ENCODE peak calls at places on chromosomes 1 and 21, in four cellular contexts. S, Q, E and K are unnamed samples. For H3K27me3, the result is how much of the 10 kb centered on the place peaks cover.

GRCh38 chr1:168480997-168481396 is 62.8 kb downstream of the XCL2 start:
- DNase-seq in S (no peak), Q (peak), E (no peak), K (no peak)

GRCh38 chr1:184153731-184154130 is 102.2 kb downstream of the TSEN15 start:
- DNase-seq in S (no peak), Q (no peak), E (no peak), K (no peak)

GRCh38 chr1:3417082-3417728 is 37.3 kb upstream of the ARHGEF16 start:
- DNase-seq in S (no peak), Q (no peak), E (no peak), K (peak)

GRCh38 chr1:214028999-214029406 is 41.2 kb downstream of the PROX1 start:
- DNase-seq in S (no peak), Q (no peak), E (no peak), K (no peak)

GRCh38 chr1:12052997-12053686 is 10.0 kb upstream of the TNFRSF8 start:
- DNase-seq in S (no peak), Q (peak), E (no peak), K (no peak)

GRCh38 chr1:201093561-201093960 is 18.7 kb downstream of the CACNA1S start:
- DNase-seq in S (no peak), Q (no peak), E (no peak), K (no peak)

GRCh38 chr1:114349891-114350605 is 161.0 kb downstream of the TRIM33 start:
- DNase-seq in S (no peak), Q (no peak), E (no peak), K (no peak)

GRCh38 chr1:181676269-181676668 is 193.0 kb downstream of the CACNA1E start:
- DNase-seq in S (peak), Q (peak), E (no peak), K (peak)

GRCh38 chr21:17003221-17003620 is 509.6 kb upstream of the CXADR start:
- DNase-seq in S (no peak), Q (no peak), E (no peak), K (no peak)

GRCh38 chr1:200880212-200880611 is 7.4 kb downstream of the GPR25 start:
- DNase-seq in S (no peak), Q (no peak), E (no peak), K (no peak)

GRCh38 chr21:34704119-34704518 is 35.3 kb downstream of the CLIC6 start:
- DNase-seq in S (no peak), Q (no peak), E (no peak), K (no peak)

GRCh38 chr1:93573940-93574469 is 107.6 kb downstream of the BCAR3 start:
- DNase-seq in S (no peak), Q (no peak), E (no peak), K (no peak)

GRCh38 chr1:182215797-182216196 is 154.3 kb upstream of the ZNF648 start:
- DNase-seq in S (no peak), Q (no peak), E (no peak), K (peak)

GRCh38 chr1:208189183-208189582 is 55.0 kb downstream of the PLXNA2 start:
- DNase-seq in S (no peak), Q (no peak), E (no peak), K (no peak)

GRCh38 chr1:110986407-110986891 is 22.7 kb upstream of the LRIF1 start:
- DNase-seq in S (no peak), Q (no peak), E (no peak), K (no peak)

GRCh38 chr1:215776336-215776735 is 209.2 kb downstream of the KCTD3 start:
- DNase-seq in S (no peak), Q (no peak), E (no peak), K (no peak)

GRCh38 chr1:36669297-36669696 is 186.6 kb upstream of the CSF3R start:
- DNase-seq in S (no peak), Q (no peak), E (no peak), K (no peak)
- H3K27me3 ChIP-seq in S (under half), Q (under half), E (under half), K (under half)

DNA sequence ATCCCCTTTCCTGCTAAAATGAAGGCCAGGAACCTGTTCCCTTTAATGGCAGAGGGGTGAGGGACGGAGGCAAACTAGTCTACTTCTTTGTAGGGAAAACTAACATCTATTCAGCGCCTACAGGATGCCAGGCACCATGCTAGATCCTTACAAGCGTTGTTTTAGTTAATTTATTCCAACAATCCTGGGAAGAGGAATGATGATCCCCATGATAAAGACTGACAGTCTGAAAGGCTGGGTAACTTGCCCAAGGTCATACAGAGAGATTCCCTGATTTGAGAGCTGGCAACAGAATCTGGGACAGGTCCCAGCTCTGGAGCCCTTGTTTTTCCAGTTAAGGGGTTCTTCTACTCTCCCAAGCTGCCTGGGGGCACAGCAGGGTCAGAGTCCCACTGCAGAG is 662 bp upstream of the E2F2 start:
- DNase-seq in S (no peak), Q (peak), E (no peak), K (no peak)
- H3K4me3 ChIP-seq in S (no peak), Q (peak), E (peak), K (no peak)

DNA sequence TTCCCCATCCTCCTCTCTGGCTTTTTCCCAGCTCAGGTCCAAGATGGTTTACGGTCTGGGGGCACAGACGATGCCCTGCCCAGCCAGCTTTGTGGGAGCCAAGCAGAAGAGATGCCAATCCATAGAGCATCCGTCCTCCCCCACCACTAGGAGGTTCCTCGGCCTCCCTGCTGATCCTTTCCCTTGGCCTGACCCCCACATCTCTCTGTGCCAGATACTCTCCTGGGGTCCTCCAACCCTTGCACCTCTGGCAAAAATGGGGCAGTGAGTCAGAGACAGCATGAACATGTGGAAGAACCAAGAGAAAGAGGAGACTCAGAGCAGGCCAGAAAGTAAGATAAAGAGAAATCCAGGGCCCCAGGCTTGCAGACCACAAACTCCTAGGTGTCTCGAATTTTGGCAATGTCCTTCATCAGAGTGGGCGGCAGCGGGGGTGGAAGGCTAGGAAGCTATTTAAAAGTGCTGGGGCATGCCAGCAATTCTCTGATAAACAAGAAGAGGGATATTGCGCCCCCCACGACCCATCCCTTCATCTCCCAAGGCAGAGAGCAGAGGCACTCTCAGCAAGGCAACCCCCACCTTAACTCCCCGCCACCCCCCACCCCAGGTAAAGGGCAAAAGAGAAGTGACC is 11.4 kb downstream of the BLACAT1 start:
- DNase-seq in S (no peak), Q (no peak), E (no peak), K (no peak)
- H3K27me3 ChIP-seq in S (under half), Q (under half), E (under half), K (under half)

GRCh38 chr1:89022167-89022959 is at the start of gene GBP3:
- DNase-seq in S (peak), Q (no peak), E (no peak), K (peak)

GRCh38 chr1:89025928-89026327 is 3.3 kb upstream of the GBP3 start:
- DNase-seq in S (no peak), Q (no peak), E (no peak), K (no peak)

DNA sequence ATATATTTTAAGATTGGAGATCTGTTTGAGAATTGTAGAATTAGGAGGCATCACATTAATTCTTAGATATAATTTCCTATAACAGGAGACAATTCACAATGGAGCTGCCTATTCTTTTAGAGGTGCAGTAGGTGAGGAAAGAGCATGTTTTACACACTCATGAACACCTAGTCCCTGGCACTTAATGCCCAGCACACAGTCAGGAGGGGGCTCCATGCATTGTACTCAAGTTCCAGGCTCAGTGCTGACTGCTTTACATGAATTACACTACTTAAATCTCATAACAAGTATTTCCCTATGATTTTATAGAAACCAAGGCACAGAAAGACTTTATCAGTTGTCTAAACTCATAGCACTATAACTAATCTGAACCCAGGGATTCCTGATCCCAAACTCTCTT is 360 bp upstream of the GBP3 start:
- DNase-seq in S (no peak), Q (no peak), E (no peak), K (no peak)
- H3K4me3 ChIP-seq in S (no peak), Q (peak), E (peak), K (no peak)

GRCh38 chr1:5802606-5803005 is 189.6 kb downstream of the NPHP4 start:
- DNase-seq in S (no peak), Q (no peak), E (no peak), K (no peak)
- H3K27me3 ChIP-seq in S (under half), Q (under half), E (under half), K (under half)

GRCh38 chr1:246573481-246573880 is 7.2 kb downstream of the CNST start:
- DNase-seq in S (no peak), Q (no peak), E (no peak), K (no peak)

GRCh38 chr1:246576709-246577032 is 10.4 kb downstream of the CNST start:
- DNase-seq in S (no peak), Q (no peak), E (no peak), K (no peak)

GRCh38 chr1:246571953-246572352 is 5.7 kb downstream of the CNST start:
- DNase-seq in S (no peak), Q (no peak), E (no peak), K (no peak)

GRCh38 chr1:246569248-246570238 is 3.3 kb downstream of the CNST start:
- DNase-seq in S (no peak), Q (no peak), E (no peak), K (no peak)

DNA sequence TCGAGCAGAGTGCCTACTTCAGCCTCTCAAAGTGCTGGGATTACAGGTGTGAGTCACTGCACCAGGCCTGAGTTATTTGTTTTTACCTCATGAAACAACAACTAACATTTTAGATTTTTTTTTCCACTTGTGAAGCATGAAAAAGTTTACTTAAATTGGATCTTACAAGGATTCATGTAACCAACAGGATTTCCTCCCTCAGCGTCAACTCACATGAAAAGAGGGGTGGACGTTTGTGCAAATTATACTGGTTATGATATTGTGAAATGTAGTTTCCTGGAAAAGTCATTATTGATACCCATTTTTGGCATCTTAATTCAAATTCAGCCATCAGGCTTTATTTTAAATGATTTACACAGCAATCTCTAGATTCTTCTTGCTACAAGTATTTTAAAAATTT is 6.5 kb downstream of the CNST start:
- DNase-seq in S (no peak), Q (no peak), E (no peak), K (no peak)
- H3K4me3 ChIP-seq in S (no peak), Q (no peak), E (no peak), K (no peak)

DNA sequence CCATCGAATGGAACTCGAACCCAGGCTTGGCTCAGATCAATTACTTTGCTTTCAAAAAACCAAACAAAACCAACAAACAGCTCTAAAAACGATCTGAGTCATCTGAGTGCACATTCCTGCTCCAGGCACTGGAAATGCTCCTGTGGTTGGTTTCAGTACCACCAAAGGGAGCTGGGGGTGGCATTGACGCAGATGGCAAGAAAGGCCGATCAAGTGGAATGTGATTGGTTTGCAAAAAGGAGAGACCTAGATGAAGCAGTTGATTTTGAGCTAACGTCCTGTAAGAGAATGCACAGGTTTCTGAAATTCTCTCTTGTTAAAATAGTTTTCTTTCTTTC is 39.5 kb downstream of the PIK3CD start:
- DNase-seq in S (no peak), Q (no peak), E (no peak), K (no peak)
- H3K27me3 ChIP-seq in S (under half), Q (under half), E (under half), K (under half)